ENCODE peak calls at places on chromosomes 7 and 10, in eight cellular contexts. B, H, G, N, L, J, P and T are unnamed samples.

GRCh38 chr7:131897016-131897789 is 340.8 kb upstream of the PODXL start:
- DNase-seq in L (no peak), P (no peak), G (peak), N (peak), H (no peak), J (no peak), B (no peak), T (no peak)

GRCh38 chr10:33820531-33820930 is 486.1 kb upstream of the NRP1 start:
- DNase-seq in L (no peak), H (no peak), B (no peak), J (no peak), N (no peak), P (no peak), G (no peak), T (no peak)

GRCh38 chr7:151825711-151826110 is 51.2 kb downstream of the PRKAG2 start:
- DNase-seq in L (no peak), J (no peak), P (no peak), H (no peak), G (no peak), B (peak), N (no peak), T (no peak)

GRCh38 chr10:59562126-59562525 is 147.5 kb downstream of the SLC16A9 start:
- DNase-seq in B (no peak), J (no peak), P (no peak), L (no peak), G (no peak), N (no peak), H (no peak), T (no peak)

GRCh38 chr7:135320277-135320676 is 86.6 kb downstream of the STRA8 start:
- DNase-seq in B (no peak), P (no peak), H (peak), N (peak), J (no peak), G (peak), L (no peak), T (no peak)

GRCh38 chr10:81179805-81180452 is 642.2 kb downstream of the SH2D4B start:
- DNase-seq in L (no peak), G (peak), N (no peak), H (peak), P (peak), B (peak), J (no peak), T (no peak)

GRCh38 chr10:58813573-58813972 is 300.9 kb downstream of the BICC1 start:
- DNase-seq in B (no peak), N (no peak), L (no peak), G (peak), P (no peak), H (peak), J (no peak), T (no peak)

GRCh38 chr10:5546891-5547683 is 22.3 kb downstream of the CALML3 start:
- DNase-seq in B (no peak), P (no peak), G (peak), J (no peak), L (no peak), H (peak), N (peak), T (no peak)

GRCh38 chr10:45422207-45422606 is 48.2 kb downstream of the ALOX5 start:
- DNase-seq in P (no peak), N (no peak), L (no peak), J (no peak), H (no peak), G (no peak), B (no peak), T (no peak)

GRCh38 chr7:126535176-126535575 is 717.6 kb downstream of the GRM8 start:
- DNase-seq in L (no peak), H (peak), J (no peak), B (no peak), N (no peak), P (no peak), G (no peak), T (no peak)

GRCh38 chr10:77274046-77274795 is 363.4 kb downstream of the KCNMA1 start:
- DNase-seq in J (no peak), H (no peak), P (no peak), G (peak), L (no peak), N (peak), B (no peak), T (no peak)

GRCh38 chr10:97508342-97508741 is 9.6 kb downstream of the UBTD1 start:
- DNase-seq in P (no peak), N (peak), G (peak), B (no peak), J (no peak), H (no peak), L (no peak), T (no peak)

GRCh38 chr7:27435461-27435860 is 192.9 kb downstream of the EVX1 start:
- DNase-seq in H (no peak), P (no peak), J (no peak), B (no peak), L (no peak), G (peak), N (peak), T (no peak)

GRCh38 chr10:56881218-56881617 is 520.2 kb upstream of the ZWINT start:
- DNase-seq in P (no peak), J (no peak), B (no peak), G (no peak), H (peak), L (no peak), N (no peak), T (no peak)

GRCh38 chr7:27165655-27166474 is 528 bp upstream of the HOXA9 start:
- DNase-seq in G (no peak), B (no peak), L (no peak), P (no peak), H (no peak), J (no peak), N (peak), T (no peak)

GRCh38 chr7:118152149-118152548 is 31.8 kb upstream of the LSM8 start:
- DNase-seq in G (peak), L (no peak), J (no peak), B (peak), H (no peak), P (no peak), N (peak), T (no peak)

GRCh38 chr10:42950606-42951485 is 126.0 kb upstream of the RET start:
- DNase-seq in L (no peak), N (no peak), G (no peak), H (no peak), J (no peak), B (no peak), P (no peak), T (no peak)

GRCh38 chr10:24898501-24898900 is 53.9 kb downstream of the PRTFDC1 start:
- DNase-seq in B (no peak), G (peak), J (no peak), L (no peak), P (no peak), N (peak), H (no peak), T (no peak)

GRCh38 chr7:55474944-55475911 is 97.1 kb downstream of the VOPP1 start:
- DNase-seq in J (peak), H (no peak), N (no peak), P (no peak), B (no peak), G (no peak), L (no peak), T (no peak)

GRCh38 chr7:29609162-29610030 is 45.8 kb downstream of the PRR15 start:
- DNase-seq in G (peak), B (peak), H (peak), N (peak), J (no peak), P (no peak), L (no peak), T (no peak)

GRCh38 chr10:71647526-71648354 is 71.8 kb downstream of the C10orf105 start:
- DNase-seq in G (no peak), H (no peak), B (peak), N (peak), J (no peak), L (no peak), P (peak), T (no peak)

GRCh38 chr10:117532003-117532385 is 10.6 kb upstream of the EMX2 start:
- DNase-seq in B (no peak), H (no peak), N (no peak), G (no peak), L (no peak), P (no peak), J (no peak), T (no peak)

GRCh38 chr7:124737760-124738159 is 27.8 kb downstream of the GPR37 start:
- DNase-seq in N (no peak), G (no peak), H (no peak), B (no peak), L (no peak), J (no peak), P (no peak), T (no peak)